ENCODE peak calls at places on chromosomes 6 and 20, in nine cellular contexts. P, O, R, T, W, U, Q, C and V are unnamed samples.
A peak's percentile ranks its signal among the peaks of the same experiment; 100 is the strongest.

GRCh38 chr6:157655139-157655538 is 167.9 kb upstream of the SNX9 start:
- DNase-seq in T (no peak), R (no peak), W (no peak), Q (no peak), U (no peak), O (no peak), C (no peak), P (no peak), V (no peak)

GRCh38 chr6:49556429-49556837 is 6.0 kb downstream of the C6orf141 start:
- DNase-seq in O (peak; percentile 85), P (no peak), Q (no peak), R (no peak), T (peak; percentile 87), C (peak; percentile 89), W (no peak), U (no peak), V (peak; percentile 59)

GRCh38 chr20:23624307-23624706 is 13.4 kb downstream of the CST3 start:
- DNase-seq in P (no peak), O (no peak), U (no peak), Q (no peak), W (no peak), C (no peak), T (no peak), R (no peak), V (no peak)

GRCh38 chr6:48766349-48766748 is 655.4 kb upstream of the PTCHD4 start:
- DNase-seq in U (no peak), C (no peak), W (no peak), R (no peak), P (no peak), Q (no peak), O (peak; percentile 17), T (peak; percentile 62), V (no peak)

GRCh38 chr6:116403205-116403604 is 32.5 kb downstream of the DSE start:
- DNase-seq in T (no peak), P (no peak), Q (no peak), C (no peak), U (no peak), R (no peak), O (no peak), W (no peak), V (no peak)

GRCh38 chr20:24950836-24951525 is 1.9 kb downstream of the CST7 start:
- DNase-seq in R (no peak), P (no peak), C (no peak), U (no peak), O (peak; percentile 16), T (no peak), Q (no peak), W (no peak), V (no peak)

GRCh38 chr6:73050706-73051105 is 174.6 kb downstream of the KHDC1L start:
- DNase-seq in O (no peak), U (no peak), T (no peak), C (peak; percentile 60), W (no peak), Q (no peak), R (no peak), P (no peak), V (no peak)

GRCh38 chr20:37643400-37643799 is 50.4 kb upstream of the CTNNBL1 start:
- DNase-seq in W (no peak), Q (no peak), R (no peak), P (no peak), T (no peak), O (no peak), C (no peak), U (no peak), V (no peak)

GRCh38 chr20:1467355-1468116 is 887 bp upstream of the NSFL1C start:
- DNase-seq in W (no peak), Q (no peak), U (peak; percentile 37), T (no peak), C (no peak), R (peak; percentile 21), P (no peak), O (peak; percentile 66), V (no peak)

GRCh38 chr6:32905078-32905477 is 35.8 kb downstream of the HLA-DMB start:
- DNase-seq in R (no peak), T (no peak), U (no peak), C (no peak), P (no peak), O (no peak), Q (no peak), W (no peak), V (no peak)

GRCh38 chr20:32244150-32244823 is 33.2 kb upstream of the KIF3B start:
- DNase-seq in U (no peak), O (no peak), W (no peak), P (no peak), T (no peak), C (no peak), Q (no peak), R (no peak), V (no peak)

GRCh38 chr6:157982580-157983438 is 1.1 kb downstream of the SYNJ2 start:
- DNase-seq in T (peak; percentile 69), Q (no peak), C (no peak), R (no peak), U (no peak), W (no peak), P (no peak), O (peak; percentile 62), V (no peak)

GRCh38 chr6:82178759-82179112 is 68.8 kb downstream of the IBTK start:
- DNase-seq in C (peak; percentile 19), W (no peak), P (no peak), R (no peak), U (no peak), O (no peak), T (no peak), Q (no peak), V (no peak)

GRCh38 chr6:15062311-15063252 is 183.3 kb upstream of the JARID2 start:
- DNase-seq in C (no peak), W (no peak), U (no peak), T (peak; percentile 20), O (no peak), P (no peak), R (peak; percentile 28), Q (no peak), V (no peak)

GRCh38 chr6:165118736-165119135 is 190.7 kb downstream of the C6orf118 start:
- DNase-seq in U (no peak), T (no peak), Q (no peak), O (no peak), P (no peak), C (no peak), W (no peak), R (no peak), V (no peak)

GRCh38 chr6:165117121-165117520 is 192.3 kb downstream of the C6orf118 start:
- DNase-seq in Q (no peak), R (no peak), T (no peak), C (no peak), O (no peak), P (no peak), W (no peak), U (no peak), V (no peak)

GRCh38 chr6:165117806-165118205 is 191.6 kb downstream of the C6orf118 start:
- DNase-seq in R (no peak), P (no peak), O (no peak), U (no peak), C (no peak), T (no peak), W (no peak), Q (no peak), V (no peak)

DNA sequence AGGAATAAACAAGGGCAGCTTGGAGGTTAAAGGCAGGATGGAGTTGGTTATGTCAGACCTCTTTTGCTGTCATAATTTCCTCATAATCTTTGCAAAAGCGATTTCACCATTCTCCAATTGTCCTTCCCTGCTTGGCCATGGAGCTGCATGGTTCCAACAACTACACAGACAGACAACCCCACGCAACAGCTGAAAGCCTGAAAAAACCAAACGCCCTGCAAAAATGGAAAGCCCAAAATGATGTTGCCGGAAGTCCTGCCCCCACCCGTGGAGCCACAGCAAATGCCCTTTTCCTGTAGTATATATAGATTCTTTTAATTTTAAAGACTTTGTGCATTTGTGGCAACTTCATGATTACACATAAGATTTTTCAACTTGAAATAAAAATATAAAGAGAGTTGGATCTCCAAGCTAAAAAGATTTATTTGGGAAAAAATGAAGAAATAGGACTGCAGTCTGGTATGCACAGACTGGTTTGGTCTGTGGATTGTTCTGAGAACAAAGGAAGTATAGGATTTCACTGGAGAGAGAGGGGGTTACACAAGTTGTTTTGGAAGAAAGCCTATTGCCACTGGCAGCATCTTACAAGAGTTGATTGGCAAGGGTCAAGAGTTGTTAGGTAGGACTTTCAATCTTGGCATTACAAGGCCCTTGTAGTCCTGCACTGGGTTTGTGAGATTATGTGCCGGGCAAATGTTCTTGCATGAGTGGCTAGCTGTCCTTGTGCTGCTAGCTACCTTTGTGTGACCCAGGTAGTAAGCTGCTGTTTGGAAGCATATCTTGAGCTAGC is 190.0 kb downstream of the C6orf118 start:
- DNase-seq in Q (no peak), C (no peak), T (no peak), O (no peak), P (no peak), W (no peak), U (no peak), R (no peak), V (no peak)
- H3K9me3 ChIP-seq in Q (no peaks in the 10 kb centered on the region), C (no peaks in the 10 kb centered on the region), T (no peaks in the 10 kb centered on the region), O (no peaks in the 10 kb centered on the region), P (no peaks in the 10 kb centered on the region), W (no peaks in the 10 kb centered on the region), U (no peaks in the 10 kb centered on the region), R (no peaks in the 10 kb centered on the region), V (no peaks in the 10 kb centered on the region)

DNA sequence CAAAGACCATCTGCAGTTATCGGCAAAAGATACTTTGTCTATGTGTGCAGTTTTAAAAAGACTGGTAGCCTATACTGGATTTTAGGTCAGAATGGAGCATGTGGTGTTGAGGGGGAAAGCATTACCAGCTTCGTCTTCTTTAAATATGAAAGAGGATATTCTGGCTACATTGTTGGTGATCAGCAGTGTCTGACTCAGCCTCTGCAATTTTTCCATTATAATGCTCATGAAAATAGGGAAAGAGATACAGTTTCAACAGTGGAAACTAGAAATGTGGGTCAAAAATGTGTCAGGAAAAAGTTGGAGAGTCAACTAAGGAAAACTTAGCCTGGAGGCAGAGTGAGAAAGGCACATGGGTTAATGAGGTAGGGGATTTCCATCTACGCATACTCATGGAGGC is 45.2 kb downstream of the HDGFL1 start:
- DNase-seq in O (no peak), R (no peak), T (no peak), Q (no peak), U (no peak), C (no peak), P (no peak), W (no peak), V (peak; percentile 72)
- H3K9me3 ChIP-seq in O (no peaks in the 10 kb centered on the region), R (no peaks in the 10 kb centered on the region), T (peaks cover 3% of the 10 kb centered on the region), Q (no peaks in the 10 kb centered on the region), U (no peaks in the 10 kb centered on the region), C (no peaks in the 10 kb centered on the region), P (no peaks in the 10 kb centered on the region), W (no peaks in the 10 kb centered on the region), V (peaks cover 3% of the 10 kb centered on the region)

GRCh38 chr6:152983637-152984386 is 971 bp upstream of the FBXO5 start:
- DNase-seq in P (peak; percentile 89), Q (peak; percentile 98), R (peak; percentile 79), U (peak; percentile 97), O (peak; percentile 89), T (peak; percentile 66), W (peak; percentile 88), C (peak; percentile 73), V (peak; percentile 67)
- H3K9me3 ChIP-seq in P (no peaks in the 10 kb centered on the region), Q (no peaks in the 10 kb centered on the region), R (no peaks in the 10 kb centered on the region), U (no peaks in the 10 kb centered on the region), O (no peaks in the 10 kb centered on the region), T (no peaks in the 10 kb centered on the region), W (no peaks in the 10 kb centered on the region), C (no peaks in the 10 kb centered on the region), V (no peaks in the 10 kb centered on the region)

DNA sequence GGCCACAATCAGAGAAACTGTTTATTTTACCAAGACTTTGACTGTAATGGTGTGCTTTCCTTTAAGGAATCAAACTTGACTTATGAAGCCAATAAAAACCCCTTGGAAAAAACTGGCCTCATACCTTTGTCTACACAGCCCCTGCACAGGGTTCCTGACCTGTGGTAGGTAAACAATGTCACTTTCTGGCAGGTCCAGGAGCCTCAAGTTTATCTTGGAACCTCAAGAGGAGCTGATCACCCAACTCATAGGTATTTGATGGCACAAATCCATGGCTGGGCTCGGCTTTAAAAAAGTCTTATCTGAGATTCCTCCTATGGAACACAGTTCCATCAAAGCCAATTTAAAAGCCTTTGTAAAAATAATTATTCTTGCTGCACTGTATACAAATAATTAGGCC is 61.0 kb downstream of the AGPAT4 start:
- DNase-seq in R (no peak), Q (no peak), W (no peak), T (no peak), O (no peak), C (no peak), P (no peak), U (no peak), V (no peak)
- H3K9me3 ChIP-seq in R (no peaks in the 10 kb centered on the region), Q (no peaks in the 10 kb centered on the region), W (no peaks in the 10 kb centered on the region), T (peaks cover 7% of the 10 kb centered on the region), O (no peaks in the 10 kb centered on the region), C (peaks cover 28% of the 10 kb centered on the region), P (no peaks in the 10 kb centered on the region), U (no peaks in the 10 kb centered on the region), V (peaks cover 18% of the 10 kb centered on the region)